ENCODE peak calls at places on chromosomes 3 and 15, in five cellular contexts. Y is SK-N-SH, L is mammary epithelial cell, I is fibroblast of lung, Q is K562. P is an unnamed sample. For H3K36me3, the result is how much of the 10 kb centered on the place peaks cover.

GRCh38 chr3:4670352-4670751 is 177.2 kb downstream of the ITPR1 start:
- DNase-seq in Y (peak), L (no peak), I (no peak), Q (peak), P (no peak)

GRCh38 chr3:190001426-190001825 is 119.3 kb downstream of the P3H2 start:
- DNase-seq in Y (no peak), L (no peak), I (peak), Q (no peak), P (no peak)

GRCh38 chr3:128804017-128804816 is 75.2 kb upstream of the ACAD9 start:
- DNase-seq in Y (no peak), L (no peak), I (peak), Q (peak), P (peak)

GRCh38 chr3:14415501-14415900 is 13.1 kb downstream of the SLC6A6 start:
- DNase-seq in Y (no peak), L (peak), I (no peak), Q (no peak), P (no peak)

GRCh38 chr3:173632945-173633344 is 235.4 kb downstream of the NLGN1 start:
- DNase-seq in Y (no peak), L (no peak), I (no peak), Q (no peak), P (no peak)

GRCh38 chr3:3165241-3165640 is 14.2 kb downstream of the CRBN start:
- DNase-seq in Y (no peak), L (no peak), I (no peak), Q (no peak), P (no peak)

GRCh38 chr3:86996261-86996955 is 5.5 kb upstream of the VGLL3 start:
- DNase-seq in Y (no peak), L (no peak), I (no peak), Q (no peak), P (no peak)

GRCh38 chr15:92803852-92804609 is 96.1 kb upstream of the CHD2 start:
- DNase-seq in Y (no peak), L (peak), I (peak), Q (peak), P (no peak)

GRCh38 chr15:72203507-72203837 is 5.9 kb upstream of the GRAMD2A start:
- DNase-seq in Y (peak), L (peak), I (peak), Q (no peak), P (no peak)

GRCh38 chr3:47578691-47579632 is at the start of gene CSPG5:
- DNase-seq in Y (peak), L (no peak), I (no peak), Q (peak), P (no peak)

GRCh38 chr3:23487015-23487414 is 283.9 kb downstream of the UBE2E2 start:
- DNase-seq in Y (no peak), L (no peak), I (no peak), Q (no peak), P (no peak)

GRCh38 chr3:73060302-73060723 is 1.1 kb upstream of the EBLN2 start:
- DNase-seq in Y (peak), L (no peak), I (peak), Q (no peak), P (no peak)

GRCh38 chr15:99486371-99487336 is 79.1 kb upstream of the MEF2A start:
- DNase-seq in Y (peak), L (peak), I (peak), Q (no peak), P (no peak)

GRCh38 chr3:135891121-135891520 is 74.4 kb upstream of the PPP2R3A start:
- DNase-seq in Y (no peak), L (no peak), I (no peak), Q (no peak), P (no peak)

GRCh38 chr3:184235381-184236032 is 6.1 kb downstream of the VWA5B2 start:
- DNase-seq in Y (no peak), L (no peak), I (no peak), Q (no peak), P (no peak)

GRCh38 chr3:184004483-184004882 is 13.2 kb downstream of the ABCC5 start:
- DNase-seq in Y (no peak), L (no peak), I (no peak), Q (no peak), P (no peak)

GRCh38 chr15:34717729-34718128 is 37.1 kb downstream of the GJD2 start:
- DNase-seq in Y (no peak), L (no peak), I (peak), Q (no peak), P (no peak)

GRCh38 chr15:60054472-60054871 is 50.4 kb downstream of the FOXB1 start:
- DNase-seq in Y (no peak), L (peak), I (no peak), Q (no peak), P (no peak)

GRCh38 chr15:42033214-42033873 is 12.5 kb upstream of the PLA2G4E start:
- DNase-seq in Y (no peak), L (no peak), I (no peak), Q (no peak), P (no peak)

GRCh38 chr3:182626484-182627467 is 166.5 kb upstream of the ATP11B start:
- DNase-seq in Y (no peak), L (no peak), I (no peak), Q (no peak), P (no peak)

GRCh38 chr3:140943781-140944547 is 2.3 kb downstream of the SLC25A36 start:
- DNase-seq in Y (no peak), L (no peak), I (no peak), Q (no peak), P (no peak)

GRCh38 chr3:66138336-66139234 is 82.2 kb upstream of the SLC25A26 start:
- DNase-seq in Y (peak), L (peak), I (peak), Q (peak), P (peak)

GRCh38 chr3:183906234-183906921 is 21.7 kb upstream of the PARL start:
- DNase-seq in Y (no peak), L (no peak), I (no peak), Q (no peak), P (no peak)

GRCh38 chr15:68679161-68679560 is 100.4 kb downstream of the CORO2B start:
- DNase-seq in Y (no peak), L (no peak), I (no peak), Q (no peak), P (no peak)

GRCh38 chr3:154062513-154062912 is 58.7 kb upstream of the ARHGEF26 start:
- DNase-seq in Y (no peak), L (no peak), I (no peak), Q (no peak), P (no peak)

GRCh38 chr3:154060606-154061380 is 60.4 kb upstream of the ARHGEF26 start:
- DNase-seq in Y (no peak), L (peak), I (peak), Q (no peak), P (no peak)

GRCh38 chr3:154059798-154060197 is 61.4 kb upstream of the ARHGEF26 start:
- DNase-seq in Y (no peak), L (peak), I (no peak), Q (no peak), P (no peak)
- H2AFZ ChIP-seq in Y (peak), L (peak), I (no peak), Q (no peak), P (no peak)

DNA sequence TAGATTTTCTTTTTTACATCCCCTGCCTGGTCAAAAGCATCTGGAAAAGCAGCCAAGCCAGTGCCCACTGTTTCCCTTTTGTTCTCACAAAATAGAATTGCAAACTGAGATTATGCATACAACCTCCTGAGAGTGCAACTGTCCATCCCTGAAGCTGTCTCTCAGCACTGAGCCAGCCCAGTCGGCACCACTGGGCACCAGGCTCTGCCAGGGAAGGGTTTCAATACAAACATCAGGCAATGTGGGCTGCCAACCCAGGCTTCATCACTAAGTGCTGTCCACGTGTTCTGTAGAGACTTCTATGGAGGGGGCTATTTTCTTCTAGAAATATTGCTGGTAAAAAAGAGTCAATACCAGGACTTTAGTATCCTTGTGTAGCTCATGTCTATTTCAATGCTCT is 356.3 kb upstream of the TBL1XR1 start:
- DNase-seq in Y (no peak), L (no peak), I (no peak), Q (no peak), P (no peak)
- H3K36me3 ChIP-seq in Y (under half), L (under half), I (under half), Q (under half), P (under half)

DNA sequence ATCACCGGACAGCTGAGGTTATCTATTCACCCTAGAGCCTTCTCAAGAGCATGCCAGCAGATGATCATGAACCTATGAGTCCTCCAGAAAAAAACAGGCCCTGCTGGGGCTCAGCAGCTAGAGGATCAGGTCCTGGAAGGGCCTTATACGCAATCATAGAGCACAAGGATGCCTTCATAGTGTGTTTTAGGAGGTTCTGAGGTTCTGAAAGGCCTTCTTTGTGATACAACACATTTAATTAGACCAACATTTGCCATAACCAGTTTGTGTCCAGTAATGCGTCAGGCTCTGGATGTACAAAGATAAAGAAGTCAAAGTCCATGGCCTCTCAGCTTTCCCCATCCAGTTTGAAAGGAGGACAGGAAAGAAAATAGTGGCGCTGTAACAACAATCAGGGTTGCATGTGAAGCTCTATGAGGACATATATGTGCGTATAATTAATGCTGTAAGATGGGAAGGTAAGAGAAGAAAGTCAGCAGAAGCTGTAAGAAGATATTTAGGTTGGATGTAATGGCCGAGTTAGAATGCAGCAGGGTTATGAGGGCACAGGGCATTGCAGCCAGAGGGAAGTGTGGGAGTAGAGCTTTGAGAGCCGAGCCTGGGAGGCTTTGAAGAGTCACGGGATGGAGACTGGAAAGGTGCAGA is 302.6 kb upstream of the TBL1XR1 start:
- DNase-seq in Y (no peak), L (no peak), I (no peak), Q (no peak), P (no peak)
- H2AFZ ChIP-seq in Y (no peak), L (no peak), I (no peak), Q (no peak), P (no peak)

GRCh38 chr3:45972534-45973402 is 22.9 kb downstream of the FYCO1 start:
- DNase-seq in Y (no peak), L (peak), I (peak), Q (no peak), P (peak)
- H3K36me3 ChIP-seq in Y (half or more), L (under half), I (under half), Q (half or more), P (half or more)

P was measured in DND-41.